ENCODE peak calls at places on chromosomes 6 and 20, in six cellular contexts. One of them, this sample, is unnamed.

GRCh38 chr6:107587402-107587801 is 97.5 kb downstream of the SOBP start:
- DNase-seq in heart left ventricle: no peak
- DNase-seq in breast epithelium: no peak
- DNase-seq in spleen: no peak
- DNase-seq in naive thymus-derived CD4-positive, alpha-beta T cell: no peak
- DNase-seq in colonic mucosa: no peak
- DNase-seq in this sample: no peak

GRCh38 chr6:150528648-150529285 is 70.9 kb upstream of the PLEKHG1 start:
- DNase-seq in breast epithelium: peak; percentile 21
- DNase-seq in colonic mucosa: peak; percentile 34
- DNase-seq in naive thymus-derived CD4-positive, alpha-beta T cell: no peak
- DNase-seq in heart left ventricle: peak; percentile 71
- DNase-seq in spleen: peak; percentile 85
- DNase-seq in this sample: peak; percentile 53

GRCh38 chr6:15263780-15264374 is 18.0 kb downstream of the JARID2 start:
- DNase-seq in naive thymus-derived CD4-positive, alpha-beta T cell: no peak
- DNase-seq in spleen: no peak
- DNase-seq in colonic mucosa: no peak
- DNase-seq in breast epithelium: no peak
- DNase-seq in heart left ventricle: no peak
- DNase-seq in this sample: no peak

GRCh38 chr20:10626896-10627295 is 46.9 kb downstream of the JAG1 start:
- DNase-seq in breast epithelium: no peak
- DNase-seq in naive thymus-derived CD4-positive, alpha-beta T cell: no peak
- DNase-seq in heart left ventricle: no peak
- DNase-seq in colonic mucosa: no peak
- DNase-seq in spleen: no peak
- DNase-seq in this sample: no peak

GRCh38 chr6:159002432-159003160 is 2.6 kb upstream of the RSPH3 start:
- DNase-seq in breast epithelium: no peak
- DNase-seq in colonic mucosa: no peak
- DNase-seq in naive thymus-derived CD4-positive, alpha-beta T cell: no peak
- DNase-seq in heart left ventricle: no peak
- DNase-seq in spleen: no peak
- DNase-seq in this sample: no peak

GRCh38 chr6:24394777-24395437 is 7.8 kb upstream of the MRS2 start:
- DNase-seq in heart left ventricle: no peak
- DNase-seq in breast epithelium: no peak
- DNase-seq in naive thymus-derived CD4-positive, alpha-beta T cell: no peak
- DNase-seq in spleen: no peak
- DNase-seq in colonic mucosa: no peak
- DNase-seq in this sample: no peak

GRCh38 chr6:80457044-80457933 is 350.8 kb downstream of the BCKDHB start:
- DNase-seq in naive thymus-derived CD4-positive, alpha-beta T cell: no peak
- DNase-seq in spleen: no peak
- DNase-seq in heart left ventricle: peak; percentile 61
- DNase-seq in breast epithelium: peak; percentile 62
- DNase-seq in colonic mucosa: peak; percentile 29
- DNase-seq in this sample: peak; percentile 68

GRCh38 chr20:3041818-3042504 is 1.5 kb upstream of the GNRH2 start:
- DNase-seq in colonic mucosa: no peak
- DNase-seq in breast epithelium: no peak
- DNase-seq in naive thymus-derived CD4-positive, alpha-beta T cell: no peak
- DNase-seq in spleen: peak; percentile 46
- DNase-seq in heart left ventricle: no peak
- DNase-seq in this sample: no peak

GRCh38 chr6:35948725-35949124 is 27.8 kb upstream of the SRPK1 start:
- DNase-seq in naive thymus-derived CD4-positive, alpha-beta T cell: no peak
- DNase-seq in breast epithelium: no peak
- DNase-seq in colonic mucosa: no peak
- DNase-seq in heart left ventricle: no peak
- DNase-seq in spleen: no peak
- DNase-seq in this sample: no peak

GRCh38 chr6:18340781-18341551 is 46.2 kb upstream of the RNF144B start:
- DNase-seq in breast epithelium: peak; percentile 80
- DNase-seq in naive thymus-derived CD4-positive, alpha-beta T cell: no peak
- DNase-seq in spleen: no peak
- DNase-seq in colonic mucosa: no peak
- DNase-seq in heart left ventricle: no peak
- DNase-seq in this sample: no peak
- H3K4me1 ChIP-seq in breast epithelium: no peaks in the 10 kb centered on the region
- H3K4me1 ChIP-seq in naive thymus-derived CD4-positive, alpha-beta T cell: no peaks in the 10 kb centered on the region
- H3K4me1 ChIP-seq in spleen: peaks cover 9% of the 10 kb centered on the region
- H3K4me1 ChIP-seq in colonic mucosa: no peaks in the 10 kb centered on the region
- H3K4me1 ChIP-seq in heart left ventricle: no peaks in the 10 kb centered on the region
- H3K4me1 ChIP-seq in this sample: peaks cover 8% of the 10 kb centered on the region

GRCh38 chr6:2819891-2820814 is 21.5 kb downstream of the SERPINB1 start:
- DNase-seq in naive thymus-derived CD4-positive, alpha-beta T cell: no peak
- DNase-seq in breast epithelium: no peak
- DNase-seq in colonic mucosa: peak; percentile 17
- DNase-seq in spleen: no peak
- DNase-seq in heart left ventricle: no peak
- DNase-seq in this sample: no peak
- H3K27ac ChIP-seq in naive thymus-derived CD4-positive, alpha-beta T cell: no peak overlapping the region
- H3K27ac ChIP-seq in breast epithelium: no peak overlapping the region
- H3K27ac ChIP-seq in colonic mucosa: no peak overlapping the region
- H3K27ac ChIP-seq in spleen: peak overlapping the region; percentile 56
- H3K27ac ChIP-seq in heart left ventricle: no peak overlapping the region
- H3K27ac ChIP-seq in this sample: no peak overlapping the region

GRCh38 chr20:49281913-49282467 is 4.1 kb upstream of the ZNFX1 start:
- DNase-seq in heart left ventricle: no peak
- DNase-seq in spleen: no peak
- DNase-seq in naive thymus-derived CD4-positive, alpha-beta T cell: no peak
- DNase-seq in breast epithelium: no peak
- DNase-seq in colonic mucosa: no peak
- DNase-seq in this sample: no peak

GRCh38 chr20:49278817-49279676 is 1.2 kb upstream of the ZNFX1 start:
- DNase-seq in colonic mucosa: peak; percentile 24
- DNase-seq in spleen: peak; percentile 78
- DNase-seq in breast epithelium: no peak
- DNase-seq in naive thymus-derived CD4-positive, alpha-beta T cell: peak; percentile 33
- DNase-seq in heart left ventricle: no peak
- DNase-seq in this sample: no peak

GRCh38 chr20:49279677-49280462 is 2.0 kb upstream of the ZNFX1 start:
- DNase-seq in breast epithelium: no peak
- DNase-seq in heart left ventricle: no peak
- DNase-seq in colonic mucosa: no peak
- DNase-seq in spleen: no peak
- DNase-seq in naive thymus-derived CD4-positive, alpha-beta T cell: no peak
- DNase-seq in this sample: no peak

GRCh38 chr20:49281059-49281912 is 3.4 kb upstream of the ZNFX1 start:
- DNase-seq in heart left ventricle: no peak
- DNase-seq in breast epithelium: peak; percentile 27
- DNase-seq in colonic mucosa: peak; percentile 44
- DNase-seq in naive thymus-derived CD4-positive, alpha-beta T cell: no peak
- DNase-seq in spleen: no peak
- DNase-seq in this sample: no peak

DNA sequence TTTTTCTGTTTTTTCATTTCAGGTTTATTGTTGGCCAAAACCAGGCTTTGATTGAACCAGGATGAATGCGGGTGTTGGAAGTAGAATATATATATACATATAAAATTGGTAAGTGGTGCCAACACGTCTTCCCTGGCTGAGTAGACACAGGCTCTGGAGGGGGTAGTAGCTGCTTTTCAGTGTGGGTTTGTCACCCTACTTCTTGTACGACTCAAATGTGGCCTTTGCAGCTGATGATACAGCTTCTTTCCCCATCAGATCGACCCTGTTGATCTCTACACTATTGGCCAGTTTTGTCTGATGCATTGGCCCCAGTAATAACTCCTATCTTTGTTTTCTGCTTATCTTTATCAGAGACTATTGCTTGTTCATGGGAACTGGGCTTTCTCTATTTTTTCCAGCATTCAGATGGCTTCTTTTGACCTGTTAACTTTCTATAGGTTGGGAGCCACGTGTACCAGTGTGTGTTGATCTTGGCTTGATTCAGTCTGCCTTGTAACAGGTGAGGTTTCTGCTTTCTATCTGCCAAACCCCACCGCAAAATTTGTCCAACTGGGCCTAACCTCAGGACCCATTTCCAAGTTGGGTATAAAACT is 2.7 kb upstream of the ZNFX1 start:
- DNase-seq in colonic mucosa: no peak
- DNase-seq in heart left ventricle: no peak
- DNase-seq in breast epithelium: no peak
- DNase-seq in spleen: no peak
- DNase-seq in naive thymus-derived CD4-positive, alpha-beta T cell: no peak
- DNase-seq in this sample: no peak
- H3K9me3 ChIP-seq in colonic mucosa: no peaks in the 10 kb centered on the region
- H3K9me3 ChIP-seq in heart left ventricle: no peaks in the 10 kb centered on the region
- H3K9me3 ChIP-seq in breast epithelium: peaks cover 60% of the 10 kb centered on the region
- H3K9me3 ChIP-seq in spleen: peaks cover 3% of the 10 kb centered on the region
- H3K9me3 ChIP-seq in naive thymus-derived CD4-positive, alpha-beta T cell: peaks cover 32% of the 10 kb centered on the region
- H3K9me3 ChIP-seq in this sample: peaks cover 43% of the 10 kb centered on the region

GRCh38 chr20:24095753-24096152 is 107.2 kb upstream of the GGTLC1 start:
- DNase-seq in spleen: no peak
- DNase-seq in heart left ventricle: no peak
- DNase-seq in colonic mucosa: no peak
- DNase-seq in breast epithelium: no peak
- DNase-seq in naive thymus-derived CD4-positive, alpha-beta T cell: no peak
- DNase-seq in this sample: no peak
- H3K4me1 ChIP-seq in spleen: no peaks in the 10 kb centered on the region
- H3K4me1 ChIP-seq in heart left ventricle: no peaks in the 10 kb centered on the region
- H3K4me1 ChIP-seq in colonic mucosa: no peaks in the 10 kb centered on the region
- H3K4me1 ChIP-seq in breast epithelium: no peaks in the 10 kb centered on the region
- H3K4me1 ChIP-seq in naive thymus-derived CD4-positive, alpha-beta T cell: no peaks in the 10 kb centered on the region
- H3K4me1 ChIP-seq in this sample: no peaks in the 10 kb centered on the region

This sample was measured in left ventricle myocardium inferior.